ENCODE peak calls at places on chromosomes 1 and 21, in four cellular contexts. B, D, K and Q are unnamed samples.

GRCh38 chr1:26858891-26859630 is 3.9 kb upstream of the SFN start:
- DNase-seq in B (no peak), D (no peak), K (no peak), Q (no peak)

GRCh38 chr1:223249854-223250631 is 107.0 kb upstream of the TLR5 start:
- DNase-seq in B (no peak), K (no peak), D (no peak), Q (no peak)

GRCh38 chr1:61357539-61357938 is 275.2 kb downstream of the NFIA start:
- DNase-seq in D (no peak), K (no peak), B (no peak), Q (no peak)

GRCh38 chr1:65022264-65022663 is 55.9 kb upstream of the JAK1 start:
- DNase-seq in B (no peak), D (no peak), K (no peak), Q (no peak)

GRCh38 chr1:48048980-48049379 is 51.8 kb upstream of the TRABD2B start:
- DNase-seq in B (no peak), K (no peak), D (no peak), Q (no peak)

GRCh38 chr1:5753431-5754078 is 238.7 kb downstream of the NPHP4 start:
- DNase-seq in B (no peak), D (no peak), K (peak; percentile 54), Q (no peak)

GRCh38 chr1:213977486-213977842 is 10.3 kb upstream of the PROX1 start:
- DNase-seq in K (no peak), D (no peak), B (no peak), Q (no peak)

GRCh38 chr1:183655562-183656075 is 2.5 kb upstream of the APOBEC4 start:
- DNase-seq in B (peak; percentile 74), K (peak; percentile 85), D (peak; percentile 67), Q (no peak)

GRCh38 chr1:194171596-194171995 is 985.2 kb upstream of the B3GALT2 start:
- DNase-seq in D (no peak), B (no peak), K (no peak), Q (no peak)

GRCh38 chr1:60073605-60074278 is at the start of gene C1orf87:
- DNase-seq in K (peak; percentile 69), B (no peak), D (no peak), Q (no peak)

GRCh38 chr21:26127918-26128317 is 42.7 kb downstream of the APP start:
- DNase-seq in D (peak; percentile 70), B (no peak), K (no peak), Q (no peak)

GRCh38 chr1:201305815-201306214 is 22.5 kb downstream of the PKP1 start:
- DNase-seq in B (no peak), K (no peak), D (no peak), Q (no peak)

GRCh38 chr1:228465571-228466146 is 21.5 kb upstream of the RNF187 start:
- DNase-seq in B (no peak), K (no peak), D (no peak), Q (no peak)

GRCh38 chr1:178028973-178029481 is 59.2 kb upstream of the SEC16B start:
- DNase-seq in B (no peak), K (no peak), D (no peak), Q (no peak)

GRCh38 chr1:85550784-85551516 is 29.6 kb upstream of the CCN1 start:
- DNase-seq in B (no peak), D (peak; percentile 91), K (no peak), Q (no peak)

GRCh38 chr1:112307930-112308329 is 88.1 kb upstream of the CTTNBP2NL start:
- DNase-seq in K (no peak), B (no peak), D (no peak), Q (no peak)

GRCh38 chr21:45530423-45531113 is 11.7 kb downstream of the SLC19A1 start:
- DNase-seq in D (no peak), B (no peak), K (peak; percentile 68), Q (no peak)

GRCh38 chr1:161079436-161080110 is 9.8 kb downstream of the NECTIN4 start:
- DNase-seq in B (no peak), K (no peak), D (no peak), Q (no peak)
- TF ChIP-seq CTCF in B (no peak), K (no peak), D (no peak), Q (peak; percentile 36)

DNA sequence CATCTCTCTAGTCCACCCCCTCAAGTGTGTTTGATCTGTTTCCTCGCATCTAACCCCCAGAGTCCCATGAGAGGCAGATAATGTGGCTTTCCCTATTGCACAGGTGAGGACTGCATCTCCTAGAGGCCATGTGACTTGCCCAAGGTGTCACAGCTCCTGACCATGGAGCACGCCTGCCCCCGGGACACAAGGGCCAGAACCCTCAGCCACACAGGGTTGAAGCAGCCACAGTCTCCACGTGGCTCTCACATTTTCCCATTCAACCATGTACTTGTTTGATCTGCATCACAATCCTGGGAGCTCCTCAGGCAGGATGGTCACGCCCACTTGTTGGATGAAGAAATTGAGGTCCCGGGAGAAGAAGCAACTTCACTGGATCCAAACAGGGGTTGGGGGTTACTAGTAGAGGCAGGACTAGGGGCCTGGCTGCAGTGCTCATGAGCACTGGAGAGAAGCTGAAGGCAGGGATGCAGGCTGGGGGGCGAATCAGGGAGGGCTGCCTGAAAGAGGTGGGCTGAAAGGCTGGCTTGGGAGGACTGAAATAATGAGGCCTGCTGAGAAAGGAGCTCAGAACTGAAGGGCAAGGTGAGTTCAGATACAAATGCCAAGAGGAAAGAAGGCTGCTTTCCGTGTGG is 207.9 kb downstream of the PTPRU start:
- DNase-seq in K (no peak), B (no peak), D (no peak), Q (no peak)
- H3K4me3 ChIP-seq in K (no peak overlapping the region), B (no peak overlapping the region), D (no peak overlapping the region), Q (no peak overlapping the region)

GRCh38 chr1:55751776-55752175 is 536.6 kb upstream of the USP24 start:
- DNase-seq in D (no peak), K (no peak), B (no peak), Q (no peak)
- TF ChIP-seq CTCF in D (no peak), K (no peak), B (no peak), Q (no peak)

DNA sequence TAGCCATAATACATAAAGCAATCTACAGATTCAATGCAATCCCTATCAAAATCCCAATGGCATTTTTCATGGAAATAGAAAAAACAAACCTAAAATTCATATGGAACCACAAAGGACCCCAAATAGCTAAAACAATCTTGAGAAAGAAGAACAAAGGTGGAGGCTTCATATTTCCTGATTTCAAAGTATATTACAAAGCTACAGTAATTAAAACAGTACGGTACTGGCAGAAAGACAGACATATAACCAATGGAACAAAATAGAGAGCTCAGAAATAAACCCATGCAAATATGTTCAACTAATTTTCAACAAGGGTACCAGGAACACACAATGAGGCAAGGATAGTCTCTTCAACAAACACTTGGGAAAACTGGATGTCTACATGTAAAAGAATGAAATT is 87.0 kb downstream of the DENND1B start:
- DNase-seq in D (no peak), K (no peak), B (no peak), Q (no peak)
- H3K4me3 ChIP-seq in D (no peak overlapping the region), K (no peak overlapping the region), B (no peak overlapping the region), Q (no peak overlapping the region)

DNA sequence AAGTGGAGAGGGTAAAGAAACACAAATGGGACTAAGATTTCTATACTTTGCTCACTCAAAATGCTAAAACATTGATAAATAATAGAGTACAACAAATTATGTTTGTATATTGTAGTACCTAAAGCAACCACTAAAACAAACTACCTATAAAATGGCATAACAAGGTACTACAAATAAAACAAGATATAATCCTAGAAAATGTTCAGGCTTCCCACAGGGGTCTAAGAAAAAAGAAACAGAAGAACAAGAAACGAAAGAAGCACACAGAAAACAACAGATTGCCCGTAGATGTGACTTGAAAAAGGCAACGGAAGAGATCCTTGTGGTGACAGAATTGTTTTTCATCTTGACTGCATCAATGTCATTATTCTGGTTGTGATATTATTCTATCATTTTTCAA is 63.3 kb upstream of the ADGRL4 start:
- DNase-seq in B (no peak), K (no peak), D (no peak), Q (no peak)
- TF ChIP-seq CTCF in B (no peak), K (no peak), D (no peak), Q (no peak)

GRCh38 chr21:36005879-36006400 is 54.4 kb downstream of the SETD4 start:
- DNase-seq in B (no peak), K (no peak), D (no peak), Q (no peak)
- H3K4me3 ChIP-seq in B (no peak overlapping the region), K (no peak overlapping the region), D (peak overlapping the region; percentile 43), Q (no peak overlapping the region)

DNA sequence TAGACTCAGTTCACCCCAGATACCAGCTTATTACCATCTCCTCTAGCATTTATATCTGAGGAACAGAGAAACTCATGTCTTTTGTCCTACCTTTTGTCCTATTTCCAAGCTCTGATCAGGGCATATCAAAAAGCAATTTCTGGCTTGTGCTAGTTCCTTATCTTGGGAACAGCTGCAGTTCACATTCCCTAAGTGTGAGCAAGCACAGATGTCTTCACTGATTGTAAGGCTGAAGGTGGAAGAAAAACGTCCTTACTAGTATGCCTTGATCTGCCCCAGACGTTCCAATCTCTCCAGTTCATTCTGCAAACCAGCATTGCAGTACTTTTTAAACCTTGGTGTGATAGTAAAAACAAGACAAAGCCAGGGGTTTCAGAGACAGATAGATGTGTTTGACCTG is 139.8 kb downstream of the NCAM2 start:
- DNase-seq in K (no peak), B (no peak), D (peak; percentile 83), Q (no peak)
- TF ChIP-seq CTCF in K (no peak), B (no peak), D (no peak), Q (no peak)